ENCODE peak calls at places on chromosomes 12 and 14, in five cellular contexts. Q is H9, E is neuronal stem cell, Z is mesenchymal stem cell, C is H1. M is an unnamed sample.

GRCh38 chr14:33602396-33602795 is 348.5 kb downstream of the EGLN3 start:
- DNase-seq in E (no peak), C (no peak), Z (peak), Q (no peak), M (no peak)

GRCh38 chr14:56482306-56482705 is 97.3 kb upstream of the TMEM260 start:
- DNase-seq in Z (peak), C (peak), E (no peak), Q (peak), M (no peak)

GRCh38 chr14:21257395-21258193 is 11.6 kb downstream of the HNRNPC start:
- DNase-seq in Z (peak), Q (no peak), C (no peak), E (no peak), M (peak)

GRCh38 chr12:113938471-113938870 is 27.7 kb downstream of the RBM19 start:
- DNase-seq in Z (no peak), Q (no peak), E (no peak), C (no peak), M (no peak)

GRCh38 chr12:24278832-24279231 is 329.4 kb upstream of the SOX5 start:
- DNase-seq in E (no peak), Z (no peak), Q (no peak), C (no peak), M (no peak)

GRCh38 chr14:89422181-89422951 is 5.3 kb upstream of the FOXN3 start:
- DNase-seq in Z (no peak), Q (no peak), E (no peak), C (no peak), M (peak)

GRCh38 chr12:48601013-48601756 is 31.3 kb upstream of the LALBA start:
- DNase-seq in E (peak), Q (peak), C (peak), Z (peak), M (no peak)

GRCh38 chr14:67360469-67361206 is 510 bp downstream of the EIF2S1 start:
- DNase-seq in E (no peak), C (no peak), Q (no peak), Z (no peak), M (no peak)

GRCh38 chr12:58069268-58069967 is 128.1 kb downstream of the ATP23 start:
- DNase-seq in C (no peak), Z (peak), Q (no peak), E (no peak), M (no peak)

GRCh38 chr12:98894412-98895085 is 249.5 kb downstream of the APAF1 start:
- DNase-seq in Z (no peak), E (no peak), Q (peak), C (no peak), M (no peak)

GRCh38 chr14:68417007-68417659 is 375.7 kb downstream of the ZFP36L1 start:
- DNase-seq in Z (no peak), C (no peak), Q (no peak), E (no peak), M (no peak)

GRCh38 chr14:53055003-53055402 is 98.1 kb downstream of the DDHD1 start:
- DNase-seq in E (peak), Q (no peak), Z (peak), C (no peak), M (peak)

GRCh38 chr14:65164068-65164824 is 61.9 kb upstream of the MAX start:
- DNase-seq in C (no peak), Q (no peak), Z (peak), E (peak), M (no peak)

GRCh38 chr14:106808458-106808857 is 1282.1 kb downstream of the TMEM121 start:
- DNase-seq in Z (no peak), E (no peak), C (no peak), Q (no peak), M (no peak)

GRCh38 chr12:25313591-25313990 is 62.9 kb upstream of the KRAS start:
- DNase-seq in C (no peak), Z (peak), E (no peak), Q (no peak), M (no peak)

GRCh38 chr12:25495336-25496097 is 57.6 kb downstream of the LMNTD1 start:
- DNase-seq in Q (no peak), C (no peak), E (no peak), Z (peak), M (peak)

GRCh38 chr14:102481791-102482238 is 27.8 kb downstream of the ANKRD9 start:
- DNase-seq in Z (no peak), C (no peak), E (no peak), Q (no peak), M (peak)

GRCh38 chr12:32159925-32160324 is 53.3 kb downstream of the BICD1 start:
- DNase-seq in C (no peak), Z (no peak), E (no peak), Q (no peak), M (no peak)

GRCh38 chr12:56391721-56392120 is 29.1 kb upstream of the APOF start:
- DNase-seq in C (no peak), E (no peak), Q (no peak), Z (no peak), M (peak)

GRCh38 chr12:13530966-13531365 is 334.4 kb downstream of the EMP1 start:
- DNase-seq in E (no peak), Z (no peak), Q (no peak), C (no peak), M (no peak)

GRCh38 chr12:130137141-130138018 is 24.9 kb upstream of the FZD10 start:
- DNase-seq in E (no peak), Q (peak), Z (no peak), C (peak), M (peak)

GRCh38 chr12:71007736-71008449 is 87.4 kb upstream of the PTPRR start:
- DNase-seq in Z (no peak), C (no peak), Q (no peak), E (no peak), M (no peak)

GRCh38 chr12:10562306-10562933 is 51.0 kb downstream of the MAGOHB start:
- DNase-seq in C (no peak), E (peak), Q (no peak), Z (peak), M (peak)

GRCh38 chr14:96889091-96889490 is 91.9 kb downstream of the VRK1 start:
- DNase-seq in E (no peak), C (no peak), Z (no peak), Q (no peak), M (no peak)

GRCh38 chr12:92561543-92561899 is 141.3 kb upstream of the PLEKHG7 start:
- DNase-seq in Q (no peak), C (no peak), Z (peak), E (no peak), M (no peak)

GRCh38 chr12:64256166-64256800 is 34.2 kb upstream of the KICS2 start:
- DNase-seq in E (peak), C (no peak), Q (no peak), Z (peak), M (no peak)

GRCh38 chr14:66143387-66144112 is 342.6 kb upstream of the CCDC196 start:
- DNase-seq in E (no peak), Q (no peak), C (no peak), Z (no peak), M (no peak)

GRCh38 chr12:46084666-46085631 is 94.6 kb upstream of the SCAF11 start:
- DNase-seq in Q (no peak), E (no peak), C (no peak), Z (no peak), M (no peak)

GRCh38 chr12:105705765-105706164 is 375.3 kb downstream of the C12orf75 start:
- DNase-seq in E (peak), Z (peak), C (no peak), Q (peak), M (peak)

GRCh38 chr12:56013482-56013881 is 7.4 kb upstream of the IKZF4 start:
- DNase-seq in Z (no peak), Q (no peak), C (no peak), E (no peak), M (no peak)

GRCh38 chr14:77133718-77134338 is 7.8 kb downstream of the ZDHHC22 start:
- DNase-seq in C (peak), Q (peak), Z (peak), E (peak), M (peak)

GRCh38 chr14:104700747-104701215 is 11.4 kb downstream of the INF2 start:
- DNase-seq in Z (no peak), Q (no peak), C (no peak), E (no peak), M (no peak)

GRCh38 chr12:14828896-14829295 is 14.4 kb downstream of the ART4 start:
- DNase-seq in C (no peak), Q (peak), Z (peak), E (no peak), M (no peak)

GRCh38 chr12:95600567-95600966 is 49.3 kb upstream of the USP44 start:
- DNase-seq in Z (no peak), E (no peak), C (no peak), Q (no peak), M (no peak)
- H3K4ac ChIP-seq in Z (no peak), E (no peak), C (no peak), Q (no peak), M (no peak)

DNA sequence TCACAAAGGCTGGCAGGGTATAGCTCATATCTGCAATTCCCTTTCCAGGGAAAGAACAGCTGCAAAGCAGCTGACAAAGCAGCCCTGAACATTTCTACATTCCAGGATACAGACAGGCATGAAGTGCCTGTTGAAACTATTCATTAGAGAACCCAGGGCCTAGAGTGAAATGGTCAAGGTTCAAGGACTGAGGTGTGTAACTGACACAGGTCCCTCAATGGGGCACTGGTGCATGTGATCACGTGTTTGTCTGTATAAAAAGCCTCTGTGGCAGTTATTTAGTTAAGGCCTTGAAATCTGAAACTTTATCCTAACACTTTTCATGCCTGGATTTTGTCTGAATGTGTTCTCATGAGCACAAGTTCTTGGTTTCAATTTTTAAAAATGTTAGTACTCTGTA is 47.1 kb downstream of the GIT2 start:
- DNase-seq in C (no peak), Z (peak), E (no peak), Q (no peak), M (peak)
- H2AK5ac ChIP-seq in C (no peak), Z (no peak), E (no peak), Q (no peak), M (no peak)

GRCh38 chr12:118357327-118358007 is 15.2 kb downstream of the TAOK3 start:
- DNase-seq in E (no peak), Q (no peak), Z (peak), C (no peak), M (no peak)
- H3K4ac ChIP-seq in E (no peak), Q (no peak), Z (no peak), C (no peak), M (no peak)

DNA sequence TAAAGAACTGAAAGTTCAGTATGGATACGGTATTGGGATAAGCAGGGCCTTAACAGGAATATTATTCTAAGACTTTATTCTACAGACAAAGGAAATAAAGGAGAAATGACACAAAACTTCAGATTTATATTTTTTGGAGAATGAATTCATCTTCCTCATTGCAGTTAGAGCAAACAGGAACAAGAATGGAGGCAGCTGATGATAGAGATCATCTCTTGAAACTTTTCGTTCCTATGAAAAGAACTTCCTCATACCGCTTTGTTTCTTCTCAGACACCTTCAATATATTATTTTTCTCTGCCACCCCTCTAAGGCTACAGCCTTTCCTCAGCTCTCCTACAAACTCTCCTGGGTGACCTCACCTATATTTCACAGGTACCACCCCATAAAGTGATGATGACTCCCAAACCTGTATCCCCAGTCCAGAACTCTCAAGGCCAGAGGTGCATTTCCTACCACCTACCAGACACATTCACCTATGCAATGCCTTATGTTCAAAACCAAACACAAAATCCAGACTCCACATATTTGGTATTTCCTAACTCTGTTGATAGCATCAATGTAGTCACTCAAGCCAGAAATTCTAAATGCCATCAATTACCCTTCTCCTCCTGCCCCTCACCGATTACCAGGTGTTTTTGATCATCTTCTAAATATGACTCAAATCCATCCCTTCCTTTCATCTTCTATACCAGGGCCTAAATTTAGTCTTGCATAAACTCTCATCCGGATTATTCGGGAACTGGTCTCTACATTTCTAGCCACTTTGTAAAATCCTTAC is 7.4 kb downstream of the MAP4K5 start:
- DNase-seq in C (no peak), Q (no peak), E (no peak), Z (no peak), M (peak)
- H2AK5ac ChIP-seq in C (no peak), Q (no peak), E (no peak), Z (no peak), M (no peak)

DNA sequence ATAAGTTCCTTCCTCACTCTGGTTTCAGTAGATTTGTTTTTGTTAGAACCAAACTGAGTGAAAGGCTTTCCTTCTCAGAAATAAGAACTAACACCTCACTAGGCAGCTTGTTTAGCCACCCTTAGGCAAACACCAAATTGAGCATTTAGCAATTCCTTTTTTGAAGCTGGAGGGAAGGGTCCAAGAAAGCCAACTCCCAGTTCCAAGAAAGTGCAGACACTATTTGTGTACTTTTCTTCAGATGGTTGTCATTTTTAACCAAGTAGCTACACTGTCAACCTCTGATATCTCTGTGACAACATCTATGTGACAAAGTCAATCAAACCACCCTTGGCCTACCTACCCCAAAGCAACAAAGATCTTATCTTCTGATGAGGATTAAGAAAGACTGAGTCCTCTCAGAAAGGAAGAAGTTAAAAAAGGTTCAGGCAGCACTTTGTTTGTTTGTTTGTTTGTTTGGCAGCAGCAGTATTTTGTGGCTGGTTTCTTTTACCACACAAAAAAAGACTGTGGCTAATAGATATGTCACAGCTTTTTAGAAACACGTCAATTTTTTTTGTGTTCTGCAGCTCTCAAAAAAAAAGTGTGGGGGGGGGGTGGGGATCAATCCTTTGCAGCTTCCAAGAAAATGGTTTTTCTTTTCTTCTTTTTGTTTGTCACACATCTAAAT is 203.8 kb downstream of the CRADD start:
- DNase-seq in Z (no peak), C (no peak), E (no peak), Q (no peak), M (no peak)
- H3K4ac ChIP-seq in Z (no peak), C (no peak), E (no peak), Q (no peak), M (no peak)